ENCODE peak calls at places on chromosomes 4 and X, in five cellular contexts. I is bronchial epithelial cell, X is MCF 10A, F is choroid plexus epithelial cell, Q is nephron progenitor cell. C is an unnamed sample.

GRCh38 chrX:49171752-49172279 is at the start of gene PLP2:
- DNase-seq in X (peak), F (peak), I (peak), Q (peak), C (no peak)

GRCh38 chrX:104330966-104331365 is 76.2 kb upstream of the ESX1 start:
- DNase-seq in Q (no peak), X (no peak), I (peak), F (peak), C (no peak)

GRCh38 chr4:182809417-182810102 is 107.6 kb downstream of the DCTD start:
- DNase-seq in X (no peak), F (peak), Q (no peak), I (no peak), C (no peak)

GRCh38 chr4:6504900-6505496 is 32.6 kb upstream of the PPP2R2C start:
- DNase-seq in X (no peak), I (no peak), Q (no peak), F (peak), C (no peak)

GRCh38 chrX:69493193-69493592 is 10.9 kb upstream of the NALF2 start:
- DNase-seq in Q (peak), X (peak), I (peak), F (peak), C (no peak)

GRCh38 chr4:1235381-1236102 is 13.4 kb downstream of the CTBP1 start:
- DNase-seq in I (no peak), X (no peak), F (no peak), Q (no peak), C (no peak)

GRCh38 chrX:114970806-114971205 is 46.6 kb downstream of the IL13RA2 start:
- DNase-seq in I (no peak), X (no peak), F (no peak), Q (no peak), C (no peak)

GRCh38 chr4:76532810-76533209 is 97.8 kb downstream of the SHROOM3 start:
- DNase-seq in I (no peak), F (no peak), Q (no peak), X (no peak), C (no peak)

GRCh38 chr4:108172780-108173598 is 4.3 kb upstream of the LEF1 start:
- DNase-seq in F (peak), Q (peak), X (no peak), I (no peak), C (no peak)

GRCh38 chrX:78131117-78131516 is 8.3 kb downstream of the TAF9B start:
- DNase-seq in Q (no peak), X (no peak), I (no peak), F (no peak), C (no peak)

GRCh38 chrX:136183917-136184316 is 36.6 kb downstream of the FHL1 start:
- DNase-seq in X (no peak), F (peak), I (no peak), Q (no peak), C (no peak)

GRCh38 chr4:94577136-94577535 is 125.4 kb downstream of the PDLIM5 start:
- DNase-seq in Q (peak), I (no peak), X (peak), F (peak), C (no peak)

GRCh38 chrX:50801135-50801534 is 12.9 kb downstream of the SHROOM4 start:
- DNase-seq in F (peak), I (no peak), X (no peak), Q (no peak), C (no peak)

GRCh38 chr4:10006604-10007435 is 14.5 kb downstream of the SLC2A9 start:
- DNase-seq in Q (no peak), F (peak), X (peak), I (peak), C (no peak)

GRCh38 chr4:186734251-186734650 is 10.6 kb upstream of the FAT1 start:
- DNase-seq in Q (no peak), I (no peak), X (no peak), F (no peak), C (no peak)

GRCh38 chrX:88863726-88864125 is 116.7 kb downstream of the CPXCR1 start:
- DNase-seq in Q (no peak), I (no peak), X (no peak), F (no peak), C (no peak)

GRCh38 chr4:152415980-152416379 is 119.9 kb downstream of the FBXW7 start:
- DNase-seq in Q (no peak), F (peak), X (peak), I (peak), C (no peak)

GRCh38 chrX:46178763-46179162 is 366.5 kb downstream of the ZNF674 start:
- DNase-seq in Q (no peak), F (no peak), I (no peak), X (no peak), C (no peak)

GRCh38 chr4:16196482-16197393 is 29.5 kb downstream of the TAPT1 start:
- DNase-seq in X (peak), Q (peak), I (peak), F (peak), C (no peak)

GRCh38 chr4:56250801-56251200 is 136.5 kb downstream of the AASDH start:
- DNase-seq in F (no peak), I (no peak), X (no peak), Q (no peak), C (no peak)

GRCh38 chrX:152997337-152997736 is 3.4 kb upstream of the PNMA5 start:
- DNase-seq in Q (no peak), F (no peak), X (no peak), I (no peak), C (no peak)

GRCh38 chr4:123744664-123745290 is 348.2 kb downstream of the SPRY1 start:
- DNase-seq in F (peak), X (no peak), I (peak), Q (no peak), C (no peak)

GRCh38 chr4:157280673-157281072 is 60.1 kb downstream of the GRIA2 start:
- DNase-seq in I (peak), F (no peak), X (peak), Q (no peak), C (no peak)

GRCh38 chr4:128228021-128228571 is 59.5 kb downstream of the PGRMC2 start:
- DNase-seq in I (peak), F (no peak), Q (peak), X (no peak), C (no peak)

GRCh38 chr4:140673729-140674128 is 82.5 kb downstream of the TBC1D9 start:
- DNase-seq in Q (no peak), X (no peak), I (no peak), F (peak), C (no peak)

GRCh38 chr4:132297346-132297745 is 851.7 kb upstream of the PCDH10 start:
- DNase-seq in Q (no peak), X (no peak), I (no peak), F (peak), C (no peak)

GRCh38 chrX:69010339-69010738 is 154.9 kb downstream of the PJA1 start:
- DNase-seq in I (no peak), Q (no peak), X (no peak), F (no peak), C (no peak)

GRCh38 chrX:6777211-6778002 is 242.5 kb upstream of the VCX3A start:
- DNase-seq in I (no peak), X (no peak), Q (no peak), F (no peak), C (no peak)

GRCh38 chr4:55336138-55337034 is 9.7 kb upstream of the SRD5A3 start:
- DNase-seq in I (no peak), Q (no peak), F (no peak), X (no peak), C (no peak)

GRCh38 chr4:6788123-6788522 is 5.6 kb downstream of the KIAA0232 start:
- DNase-seq in Q (no peak), X (no peak), I (no peak), F (no peak), C (no peak)

GRCh38 chr4:82491251-82491960 is 61.0 kb downstream of the ENOPH1 start:
- DNase-seq in Q (no peak), I (peak), F (peak), X (no peak), C (no peak)

GRCh38 chr4:59248313-59248712 is 1951.8 kb upstream of the ADGRL3 start:
- DNase-seq in Q (no peak), X (no peak), F (no peak), I (no peak), C (no peak)

GRCh38 chr4:59247032-59247431 is 1953.1 kb upstream of the ADGRL3 start:
- DNase-seq in F (peak), Q (no peak), X (peak), I (no peak), C (no peak)

GRCh38 chr4:59249110-59249509 is 1951.0 kb upstream of the ADGRL3 start:
- DNase-seq in I (no peak), F (no peak), X (no peak), Q (no peak), C (no peak)
- TF ChIP-seq CTCF in I (no peak), F (no peak), X (no peak), Q (no peak), C (no peak)

GRCh38 chr4:185592845-185593488 is 57.7 kb upstream of the PDLIM3 start:
- DNase-seq in I (no peak), Q (no peak), X (no peak), F (peak), C (no peak)
- TF ChIP-seq CTCF in I (no peak), Q (no peak), X (no peak), F (peak), C (no peak)

GRCh38 chr4:71113294-71113693 is 119.8 kb downstream of the DCK start:
- DNase-seq in X (peak), F (no peak), Q (no peak), I (peak), C (no peak)
- TF ChIP-seq CTCF in X (no peak), F (peak), Q (no peak), I (peak), C (no peak)

DNA sequence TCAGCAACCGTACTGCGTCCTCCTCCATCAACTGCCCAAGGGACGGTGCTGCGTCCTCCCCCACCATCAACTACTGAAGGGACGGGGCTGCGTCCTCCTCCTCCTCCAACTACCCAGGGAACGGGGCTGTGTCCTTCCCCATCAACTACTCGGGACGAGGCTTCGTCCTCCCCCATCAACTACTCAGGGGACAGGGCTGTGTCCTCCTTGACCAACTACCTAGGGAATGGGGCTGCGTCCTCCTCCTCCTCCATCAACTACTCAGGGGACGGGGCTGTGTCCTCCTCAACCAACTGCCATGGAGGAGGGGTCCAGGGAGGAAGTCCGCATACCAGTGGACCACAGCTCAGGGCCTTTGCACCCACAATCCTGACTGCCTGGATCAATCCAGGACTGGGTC is 24.4 kb downstream of the PPP2R3B start:
- DNase-seq in X (no peak), Q (no peak), I (no peak), F (no peak), C (no peak)
- TF ChIP-seq CTCF in X (no peak), Q (no peak), I (no peak), F (no peak), C (no peak)

GRCh38 chrX:101462892-101463291 is 22.4 kb upstream of the ARMCX4 start:
- DNase-seq in X (peak), F (peak), Q (no peak), I (peak), C (no peak)

DNA sequence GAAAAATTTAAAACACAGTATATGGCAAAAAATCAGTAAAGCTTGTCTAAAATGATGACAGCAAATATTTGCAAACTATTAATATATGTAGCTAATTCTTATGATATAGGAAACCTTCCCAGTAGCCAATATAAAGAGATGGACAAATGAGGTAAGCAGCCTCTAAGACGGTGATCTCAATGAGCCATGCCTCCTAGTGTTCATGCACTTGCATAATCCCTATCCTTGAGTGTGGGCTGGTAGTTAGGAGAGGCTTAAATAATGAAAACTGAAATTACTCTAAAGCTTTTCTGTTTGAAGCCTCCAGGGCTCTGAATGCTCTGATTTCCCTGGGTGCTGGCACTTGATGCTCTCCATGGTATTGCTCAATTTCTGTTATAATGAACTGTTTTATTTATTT is 24.6 kb upstream of the ARMCX4 start:
- DNase-seq in I (peak), Q (no peak), F (peak), X (peak), C (no peak)
- TF ChIP-seq CTCF in I (no peak), Q (no peak), F (peak), X (no peak), C (no peak)

GRCh38 chr4:143336828-143337599 is at the start of gene GAB1:
- DNase-seq in X (peak), Q (peak), I (peak), F (peak), C (no peak)
- TF ChIP-seq CTCF in X (no peak), Q (no peak), I (peak), F (peak), C (no peak)

DNA sequence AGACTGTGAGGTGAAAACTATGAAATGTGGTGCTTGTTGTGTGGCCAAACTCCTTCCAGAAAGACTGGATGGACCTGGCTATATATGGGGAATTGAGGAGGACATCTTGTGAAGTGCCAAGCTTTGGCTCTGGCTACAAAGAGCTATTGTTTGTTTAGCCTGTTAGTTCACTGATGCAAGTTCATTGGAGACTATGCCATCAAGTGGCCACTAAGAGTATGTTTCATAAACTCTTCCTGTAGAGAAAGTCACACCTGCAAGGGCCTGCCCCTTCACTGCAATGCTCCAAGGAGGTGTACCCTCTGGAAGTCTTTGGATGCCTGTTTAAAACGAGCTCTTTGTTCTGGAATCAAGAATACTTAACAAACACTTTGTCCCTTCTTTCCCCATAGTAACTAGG is 382.0 kb downstream of the GABRG1 start:
- DNase-seq in Q (no peak), X (peak), I (no peak), F (no peak), C (no peak)
- TF ChIP-seq CTCF in Q (no peak), X (no peak), I (no peak), F (no peak), C (no peak)

GRCh38 chr4:109294006-109294405 is 8.5 kb downstream of the COL25A1 start:
- DNase-seq in I (peak), F (peak), X (peak), Q (peak), C (no peak)
- TF ChIP-seq CTCF in I (peak), F (peak), X (peak), Q (peak), C (no peak)

C was measured in omental fat pad.